ENCODE peak calls at places on chromosomes 6 and 20, in six cellular contexts. One of them, this sample, is unnamed.

GRCh38 chr6:108117427-108118358 is 43.2 kb upstream of the OSTM1 start:
- DNase-seq in uterus: no peak
- DNase-seq in psoas muscle: peak
- DNase-seq in heart left ventricle: peak
- DNase-seq in natural killer cell: peak
- DNase-seq in astrocyte of the cerebellum: no peak
- DNase-seq in this sample: peak

GRCh38 chr6:137589067-137589848 is 95.1 kb upstream of the OLIG3 start:
- DNase-seq in uterus: no peak
- DNase-seq in psoas muscle: no peak
- DNase-seq in heart left ventricle: no peak
- DNase-seq in natural killer cell: peak
- DNase-seq in astrocyte of the cerebellum: no peak
- DNase-seq in this sample: peak

GRCh38 chr6:160733045-160733646 is 31.1 kb downstream of the PLG start:
- DNase-seq in uterus: peak
- DNase-seq in psoas muscle: no peak
- DNase-seq in heart left ventricle: peak
- DNase-seq in natural killer cell: no peak
- DNase-seq in astrocyte of the cerebellum: peak
- DNase-seq in this sample: peak

GRCh38 chr6:24107294-24107693 is 18.7 kb upstream of the NRSN1 start:
- DNase-seq in uterus: no peak
- DNase-seq in psoas muscle: no peak
- DNase-seq in heart left ventricle: no peak
- DNase-seq in natural killer cell: no peak
- DNase-seq in astrocyte of the cerebellum: no peak
- DNase-seq in this sample: no peak

GRCh38 chr20:12906401-12906800 is 102.4 kb upstream of the SPTLC3 start:
- DNase-seq in uterus: no peak
- DNase-seq in psoas muscle: no peak
- DNase-seq in heart left ventricle: no peak
- DNase-seq in natural killer cell: no peak
- DNase-seq in astrocyte of the cerebellum: no peak
- DNase-seq in this sample: no peak

GRCh38 chr6:160030103-160030502 is 61.2 kb downstream of the IGF2R start:
- DNase-seq in uterus: peak
- DNase-seq in psoas muscle: peak
- DNase-seq in heart left ventricle: peak
- DNase-seq in natural killer cell: no peak
- DNase-seq in astrocyte of the cerebellum: peak
- DNase-seq in this sample: no peak

GRCh38 chr20:13510837-13511488 is 127.8 kb downstream of the TASP1 start:
- DNase-seq in uterus: no peak
- DNase-seq in psoas muscle: peak
- DNase-seq in heart left ventricle: no peak
- DNase-seq in natural killer cell: no peak
- DNase-seq in astrocyte of the cerebellum: no peak
- DNase-seq in this sample: no peak

GRCh38 chr6:159852877-159853276 is 37.9 kb upstream of the MAS1 start:
- DNase-seq in uterus: no peak
- DNase-seq in psoas muscle: no peak
- DNase-seq in heart left ventricle: no peak
- DNase-seq in natural killer cell: no peak
- DNase-seq in astrocyte of the cerebellum: no peak
- DNase-seq in this sample: no peak

GRCh38 chr6:21728141-21728540 is 134.6 kb downstream of the SOX4 start:
- DNase-seq in uterus: no peak
- DNase-seq in psoas muscle: no peak
- DNase-seq in heart left ventricle: no peak
- DNase-seq in natural killer cell: no peak
- DNase-seq in astrocyte of the cerebellum: no peak
- DNase-seq in this sample: no peak

GRCh38 chr6:167572106-167572505 is 247.2 kb downstream of the TTLL2 start:
- DNase-seq in uterus: no peak
- DNase-seq in psoas muscle: no peak
- DNase-seq in heart left ventricle: no peak
- DNase-seq in natural killer cell: no peak
- DNase-seq in astrocyte of the cerebellum: no peak
- DNase-seq in this sample: no peak

GRCh38 chr6:138986578-138986977 is 1.5 kb downstream of the REPS1 start:
- DNase-seq in uterus: no peak
- DNase-seq in psoas muscle: no peak
- DNase-seq in heart left ventricle: no peak
- DNase-seq in natural killer cell: no peak
- DNase-seq in astrocyte of the cerebellum: no peak
- DNase-seq in this sample: no peak

GRCh38 chr6:34100788-34101187 is 45.1 kb downstream of the GRM4 start:
- DNase-seq in uterus: no peak
- DNase-seq in psoas muscle: no peak
- DNase-seq in heart left ventricle: no peak
- DNase-seq in natural killer cell: no peak
- DNase-seq in astrocyte of the cerebellum: no peak
- DNase-seq in this sample: no peak

GRCh38 chr6:156804402-156804801 is 27.2 kb downstream of the ARID1B start:
- DNase-seq in uterus: no peak
- DNase-seq in psoas muscle: no peak
- DNase-seq in heart left ventricle: no peak
- DNase-seq in natural killer cell: no peak
- DNase-seq in astrocyte of the cerebellum: no peak
- DNase-seq in this sample: no peak

GRCh38 chr6:82555801-82556200 is 192.2 kb downstream of the TPBG start:
- DNase-seq in uterus: no peak
- DNase-seq in psoas muscle: no peak
- DNase-seq in heart left ventricle: no peak
- DNase-seq in natural killer cell: no peak
- DNase-seq in astrocyte of the cerebellum: peak
- DNase-seq in this sample: no peak

GRCh38 chr6:22614541-22614940 is 45.2 kb downstream of the HDGFL1 start:
- DNase-seq in uterus: no peak
- DNase-seq in psoas muscle: no peak
- DNase-seq in heart left ventricle: no peak
- DNase-seq in natural killer cell: no peak
- DNase-seq in astrocyte of the cerebellum: no peak
- DNase-seq in this sample: no peak

GRCh38 chr20:51541189-51542032 is 1.1 kb downstream of the NFATC2 start:
- DNase-seq in uterus: peak
- DNase-seq in psoas muscle: peak
- DNase-seq in heart left ventricle: peak
- DNase-seq in natural killer cell: peak
- DNase-seq in astrocyte of the cerebellum: no peak
- DNase-seq in this sample: peak

GRCh38 chr6:41730531-41731436 is 4.6 kb downstream of the TFEB start:
- DNase-seq in uterus: no peak
- DNase-seq in psoas muscle: no peak
- DNase-seq in heart left ventricle: no peak
- DNase-seq in natural killer cell: no peak
- DNase-seq in astrocyte of the cerebellum: no peak
- DNase-seq in this sample: no peak

GRCh38 chr20:57388953-57389694 is 2.1 kb upstream of the RBM38 start:
- DNase-seq in uterus: peak
- DNase-seq in psoas muscle: peak
- DNase-seq in heart left ventricle: peak
- DNase-seq in natural killer cell: peak
- DNase-seq in astrocyte of the cerebellum: no peak
- DNase-seq in this sample: peak

GRCh38 chr6:100886078-100886477 is 4.9 kb upstream of the ASCC3 start:
- DNase-seq in uterus: no peak
- DNase-seq in psoas muscle: no peak
- DNase-seq in heart left ventricle: no peak
- DNase-seq in natural killer cell: no peak
- DNase-seq in astrocyte of the cerebellum: peak
- DNase-seq in this sample: no peak

GRCh38 chr6:42963855-42964605 is 3.5 kb downstream of the GNMT start:
- DNase-seq in uterus: no peak
- DNase-seq in psoas muscle: no peak
- DNase-seq in heart left ventricle: no peak
- DNase-seq in natural killer cell: no peak
- DNase-seq in astrocyte of the cerebellum: no peak
- DNase-seq in this sample: no peak

GRCh38 chr6:128432394-128432793 is 88.0 kb downstream of the PTPRK start:
- DNase-seq in uterus: no peak
- DNase-seq in psoas muscle: no peak
- DNase-seq in heart left ventricle: no peak
- DNase-seq in natural killer cell: no peak
- DNase-seq in astrocyte of the cerebellum: peak
- DNase-seq in this sample: no peak

DNA sequence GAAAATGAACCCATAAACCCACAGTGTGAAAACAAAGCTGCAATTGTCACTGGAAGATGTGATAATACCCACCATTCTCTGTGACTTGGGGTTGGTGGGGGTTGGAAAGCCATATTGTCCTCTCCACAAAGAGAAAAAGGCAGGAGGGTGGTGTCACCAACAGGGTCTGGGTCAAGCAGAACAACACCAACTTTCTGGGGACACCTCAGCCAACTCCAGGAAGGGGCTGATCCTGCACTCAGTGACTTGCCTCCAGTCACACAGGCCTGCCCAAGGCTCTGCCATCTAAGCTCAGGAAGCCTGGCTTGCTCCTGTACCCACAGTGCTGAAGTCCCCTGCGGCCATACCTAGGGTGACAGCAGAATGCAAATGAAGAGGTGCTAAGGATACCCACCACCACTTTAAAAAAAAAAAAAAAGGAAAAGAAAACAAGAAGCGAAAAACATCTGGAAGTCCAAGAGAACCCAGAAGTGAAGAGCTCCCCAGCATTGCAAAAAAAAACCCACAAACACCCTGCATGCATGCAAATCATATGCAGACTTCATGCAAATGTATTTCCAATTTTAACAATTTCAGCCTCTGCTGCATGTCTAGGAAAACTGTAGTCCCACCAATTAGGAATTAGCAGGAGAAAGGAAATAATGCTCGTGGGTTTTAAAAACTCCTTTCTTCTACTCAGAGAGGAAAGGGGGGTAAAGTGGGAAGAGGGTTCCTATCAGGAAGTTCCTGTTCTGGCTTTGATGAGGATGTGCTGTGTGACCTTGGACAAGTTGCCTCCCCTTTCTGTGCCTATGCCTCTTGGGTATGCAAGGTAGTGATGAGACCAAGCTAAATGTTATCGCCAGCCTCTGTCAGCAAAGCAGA is 110.5 kb downstream of the PREX1 start:
- DNase-seq in uterus: no peak
- DNase-seq in psoas muscle: no peak
- DNase-seq in heart left ventricle: no peak
- DNase-seq in natural killer cell: peak
- DNase-seq in astrocyte of the cerebellum: no peak
- DNase-seq in this sample: no peak
- TF ChIP-seq CTCF in uterus: no peak
- TF ChIP-seq CTCF in psoas muscle: no peak
- TF ChIP-seq CTCF in heart left ventricle: no peak
- TF ChIP-seq CTCF in natural killer cell: no peak
- TF ChIP-seq CTCF in astrocyte of the cerebellum: no peak
- TF ChIP-seq CTCF in this sample: no peak

GRCh38 chr20:63889241-63890200 is 5.4 kb upstream of the DNAJC5 start:
- DNase-seq in uterus: no peak
- DNase-seq in psoas muscle: no peak
- DNase-seq in heart left ventricle: no peak
- DNase-seq in natural killer cell: no peak
- DNase-seq in astrocyte of the cerebellum: no peak
- DNase-seq in this sample: no peak

GRCh38 chr20:63890201-63890576 is 4.7 kb upstream of the DNAJC5 start:
- DNase-seq in uterus: no peak
- DNase-seq in psoas muscle: no peak
- DNase-seq in heart left ventricle: no peak
- DNase-seq in natural killer cell: no peak
- DNase-seq in astrocyte of the cerebellum: no peak
- DNase-seq in this sample: no peak

GRCh38 chr20:63892402-63892801 is 2.5 kb upstream of the DNAJC5 start:
- DNase-seq in uterus: no peak
- DNase-seq in psoas muscle: no peak
- DNase-seq in heart left ventricle: no peak
- DNase-seq in natural killer cell: no peak
- DNase-seq in astrocyte of the cerebellum: no peak
- DNase-seq in this sample: no peak

GRCh38 chr20:63891061-63892002 is 3.6 kb upstream of the DNAJC5 start:
- DNase-seq in uterus: no peak
- DNase-seq in psoas muscle: no peak
- DNase-seq in heart left ventricle: no peak
- DNase-seq in natural killer cell: no peak
- DNase-seq in astrocyte of the cerebellum: no peak
- DNase-seq in this sample: no peak

DNA sequence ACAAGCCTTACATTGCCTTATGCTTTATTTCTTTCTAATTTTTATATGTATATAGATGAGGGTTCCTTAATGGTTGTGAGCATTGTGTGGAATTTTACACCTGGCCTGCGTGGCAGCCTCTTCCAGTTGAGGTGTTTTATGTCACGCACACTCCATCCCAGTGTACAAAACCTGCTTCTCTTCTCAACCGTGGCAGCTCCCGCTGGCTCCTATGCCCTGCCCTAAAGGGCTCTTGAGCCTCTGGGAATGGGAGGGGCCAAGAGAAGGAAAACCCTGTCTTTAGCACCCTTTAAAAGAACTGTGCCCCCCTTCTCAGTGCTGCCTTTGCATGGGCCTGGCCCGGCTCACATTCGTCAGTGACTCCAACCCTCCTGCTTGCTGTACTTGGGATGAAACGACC is 4.3 kb upstream of the DNAJC5 start:
- DNase-seq in uterus: no peak
- DNase-seq in psoas muscle: no peak
- DNase-seq in heart left ventricle: no peak
- DNase-seq in natural killer cell: no peak
- DNase-seq in astrocyte of the cerebellum: no peak
- DNase-seq in this sample: no peak
- TF ChIP-seq CTCF in uterus: no peak
- TF ChIP-seq CTCF in psoas muscle: no peak
- TF ChIP-seq CTCF in heart left ventricle: no peak
- TF ChIP-seq CTCF in natural killer cell: no peak
- TF ChIP-seq CTCF in astrocyte of the cerebellum: no peak
- TF ChIP-seq CTCF in this sample: no peak

GRCh38 chr6:3209114-3210023 is 18.1 kb downstream of the TUBB2B start:
- DNase-seq in uterus: peak
- DNase-seq in psoas muscle: peak
- DNase-seq in heart left ventricle: peak
- DNase-seq in natural killer cell: no peak
- DNase-seq in astrocyte of the cerebellum: peak
- DNase-seq in this sample: peak
- TF ChIP-seq CTCF in uterus: no peak
- TF ChIP-seq CTCF in psoas muscle: no peak
- TF ChIP-seq CTCF in heart left ventricle: no peak
- TF ChIP-seq CTCF in natural killer cell: no peak
- TF ChIP-seq CTCF in astrocyte of the cerebellum: peak
- TF ChIP-seq CTCF in this sample: peak

DNA sequence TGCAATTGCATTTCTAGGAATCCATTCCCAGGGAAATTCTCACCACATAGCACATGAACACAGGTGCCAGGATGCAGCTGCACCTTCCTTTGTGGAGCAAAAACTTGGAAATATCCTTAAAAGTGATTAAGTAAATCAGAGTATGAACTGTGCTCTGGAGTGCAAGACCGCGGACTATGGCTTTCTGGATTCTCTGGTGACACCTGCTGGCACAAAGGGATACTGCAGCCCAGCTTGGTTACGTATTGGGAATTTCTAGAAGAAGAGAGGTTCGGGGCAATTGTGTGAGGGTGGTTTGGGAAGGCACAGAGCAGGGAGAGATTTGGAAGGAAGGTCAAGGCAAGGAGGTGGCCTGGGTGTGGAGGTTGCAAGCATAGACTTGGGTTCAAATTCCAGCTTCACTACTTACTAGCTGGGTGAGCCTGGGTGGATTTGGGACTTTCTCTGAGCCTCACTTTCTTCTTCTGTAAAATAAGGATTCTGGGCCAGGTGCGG is 15.9 kb upstream of the PEDS1 start:
- DNase-seq in uterus: peak
- DNase-seq in psoas muscle: peak
- DNase-seq in heart left ventricle: peak
- DNase-seq in natural killer cell: peak
- DNase-seq in astrocyte of the cerebellum: no peak
- DNase-seq in this sample: peak
- TF ChIP-seq CTCF in uterus: peak
- TF ChIP-seq CTCF in psoas muscle: peak
- TF ChIP-seq CTCF in heart left ventricle: peak
- TF ChIP-seq CTCF in natural killer cell: peak
- TF ChIP-seq CTCF in astrocyte of the cerebellum: peak
- TF ChIP-seq CTCF in this sample: peak

This sample was measured in GM10248.